ENCODE peak calls at places on chromosome 3, in six cellular contexts. F is HuH-7, H is A549, B is LoVo, V is dermis microvascular lymphatic vessel endothelial cell, O is astrocyte of the cerebellum. R is an unnamed sample.

GRCh38 chr3:36837089-36837488 is 72.7 kb upstream of the DCLK3 start:
- DNase-seq in O (no peak), B (no peak), F (no peak), H (no peak), V (no peak), R (peak)

GRCh38 chr3:69099576-69099975 is 14.8 kb downstream of the ARL6IP5 start:
- DNase-seq in F (no peak), O (no peak), H (no peak), V (no peak), B (no peak), R (no peak)

GRCh38 chr3:155647988-155648591 is 96.8 kb downstream of the PLCH1 start:
- DNase-seq in F (no peak), B (no peak), O (no peak), H (no peak), V (no peak), R (no peak)

GRCh38 chr3:133854971-133855370 is 40.7 kb downstream of the RAB6B start:
- DNase-seq in V (no peak), H (no peak), B (no peak), O (no peak), F (no peak), R (no peak)

GRCh38 chr3:79040701-79041100 is 727.1 kb downstream of the ROBO1 start:
- DNase-seq in F (no peak), B (no peak), O (peak), H (no peak), V (no peak), R (no peak)

GRCh38 chr3:32455609-32456428 is 46.8 kb downstream of the CMTM6 start:
- DNase-seq in H (no peak), V (no peak), O (no peak), B (no peak), F (no peak), R (no peak)

GRCh38 chr3:195715583-195716266 is 5.1 kb upstream of the MUC20 start:
- DNase-seq in H (no peak), F (no peak), O (no peak), B (peak), V (no peak), R (no peak)

GRCh38 chr3:37433758-37434157 is 259.4 kb upstream of the LRRFIP2 start:
- DNase-seq in B (no peak), V (no peak), F (no peak), H (no peak), O (no peak), R (no peak)